ENCODE peak calls at places on chromosomes 5 and 9, in seven cellular contexts. M is body of pancreas, B is A673, X is upper lobe of left lung, J is colonic mucosa, E is AG09319, R is kidney. P is an unnamed sample.

GRCh38 chr5:78908173-78908901 is 76.8 kb downstream of the ARSB start:
- DNase-seq in E (peak), B (peak), M (peak), X (no peak), R (no peak), J (peak), P (no peak)

GRCh38 chr9:128121924-128122808 is 5.4 kb downstream of the PTGES2 start:
- DNase-seq in M (no peak), E (no peak), B (no peak), J (no peak), R (peak), X (no peak), P (no peak)

GRCh38 chr5:165928971-165929370 is 2362.5 kb upstream of the WWC1 start:
- DNase-seq in J (no peak), E (no peak), R (no peak), M (no peak), X (no peak), B (no peak), P (no peak)

GRCh38 chr5:123776761-123777160 is 264.8 kb downstream of the CSNK1G3 start:
- DNase-seq in B (no peak), M (no peak), J (no peak), E (no peak), R (no peak), X (no peak), P (no peak)

GRCh38 chr5:123037104-123037418 is 536 bp upstream of the PPIC start:
- DNase-seq in E (no peak), X (no peak), M (no peak), B (no peak), J (no peak), R (no peak), P (no peak)

GRCh38 chr5:168472329-168472728 is 13.9 kb upstream of the RARS1 start:
- DNase-seq in B (peak), R (no peak), E (peak), M (peak), J (no peak), X (no peak), P (no peak)

GRCh38 chr9:94017939-94018531 is 62.9 kb upstream of the BARX1 start:
- DNase-seq in R (no peak), X (no peak), B (no peak), M (no peak), J (no peak), E (no peak), P (no peak)

GRCh38 chr5:53985796-53986195 is 324.6 kb downstream of the ARL15 start:
- DNase-seq in M (no peak), X (no peak), B (no peak), R (no peak), E (no peak), J (no peak), P (no peak)

GRCh38 chr5:71862661-71863060 is 143.6 kb downstream of the CARTPT start:
- DNase-seq in J (no peak), R (no peak), X (no peak), M (no peak), E (no peak), B (no peak), P (no peak)

GRCh38 chr5:35228304-35228703 is 2.0 kb downstream of the PRLR start:
- DNase-seq in B (no peak), M (no peak), R (no peak), X (no peak), E (no peak), J (no peak), P (no peak)

GRCh38 chr5:43401827-43402226 is 10.4 kb downstream of the CCL28 start:
- DNase-seq in J (no peak), R (no peak), M (no peak), B (peak), X (no peak), E (no peak), P (no peak)
- TF ChIP-seq CTCF in J (no peak), R (no peak), M (no peak), B (peak), X (no peak), E (peak), P (no peak)

GRCh38 chr9:71987471-71988371 is 72.7 kb downstream of the C9orf57 start:
- DNase-seq in M (no peak), R (no peak), E (no peak), J (no peak), B (peak), X (no peak), P (no peak)

GRCh38 chr9:71986860-71987259 is 73.6 kb downstream of the C9orf57 start:
- DNase-seq in M (no peak), B (no peak), J (no peak), R (no peak), E (no peak), X (no peak), P (no peak)

GRCh38 chr9:71984388-71985069 is 73.1 kb downstream of the C9orf85 start:
- DNase-seq in E (peak), M (no peak), B (no peak), R (no peak), X (no peak), J (peak), P (no peak)

GRCh38 chr9:71981944-71982343 is 70.5 kb downstream of the C9orf85 start:
- DNase-seq in E (no peak), R (no peak), B (no peak), M (no peak), X (no peak), J (no peak), P (no peak)

GRCh38 chr9:71985070-71985956 is 73.9 kb downstream of the C9orf85 start:
- DNase-seq in R (no peak), J (peak), X (no peak), E (no peak), B (no peak), M (no peak), P (no peak)
- TF ChIP-seq CTCF in R (peak), J (no peak), X (no peak), E (no peak), B (no peak), M (no peak), P (no peak)

DNA sequence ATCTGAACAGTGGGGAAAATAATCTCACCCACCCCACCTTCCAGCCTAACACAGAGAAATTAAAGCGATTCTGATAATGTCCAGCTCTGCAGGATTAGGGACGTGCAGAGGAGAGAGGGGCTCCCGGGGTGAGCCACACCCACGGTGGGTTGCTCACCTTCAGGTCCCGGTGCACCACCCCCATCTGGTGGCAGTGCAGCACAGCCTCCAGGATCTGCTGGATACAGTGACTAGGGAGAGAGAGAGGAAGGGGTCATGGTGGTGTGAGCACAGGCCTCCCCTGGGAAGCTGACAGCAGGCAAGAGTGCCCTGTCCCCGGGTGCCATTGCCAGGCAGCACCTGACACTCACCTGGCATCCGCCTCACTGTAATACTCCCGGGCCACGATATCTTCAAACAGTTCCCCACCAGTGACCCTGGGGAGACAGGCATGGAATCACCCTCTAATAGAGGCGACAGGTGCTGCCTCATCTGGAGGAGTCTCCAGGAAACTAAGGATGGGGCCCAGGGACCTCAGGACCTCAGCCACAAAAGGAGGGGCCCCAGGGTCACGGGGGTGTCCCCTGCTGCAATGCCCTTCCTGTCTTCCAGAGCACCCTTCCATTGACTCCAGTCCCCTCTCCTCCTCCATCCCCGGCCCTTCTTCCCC is 33.0 kb downstream of the CAMK2A start:
- DNase-seq in J (no peak), M (peak), B (no peak), E (no peak), R (no peak), X (no peak), P (no peak)
- TF ChIP-seq CTCF in J (no peak), M (no peak), B (peak), E (no peak), R (no peak), X (no peak), P (no peak)

GRCh38 chr5:151319334-151319733 is 15.8 kb upstream of the SLC36A3 start:
- DNase-seq in X (no peak), R (no peak), J (no peak), E (no peak), B (no peak), M (peak), P (no peak)
- TF ChIP-seq CTCF in X (no peak), R (peak), J (no peak), E (peak), B (no peak), M (no peak), P (no peak)

DNA sequence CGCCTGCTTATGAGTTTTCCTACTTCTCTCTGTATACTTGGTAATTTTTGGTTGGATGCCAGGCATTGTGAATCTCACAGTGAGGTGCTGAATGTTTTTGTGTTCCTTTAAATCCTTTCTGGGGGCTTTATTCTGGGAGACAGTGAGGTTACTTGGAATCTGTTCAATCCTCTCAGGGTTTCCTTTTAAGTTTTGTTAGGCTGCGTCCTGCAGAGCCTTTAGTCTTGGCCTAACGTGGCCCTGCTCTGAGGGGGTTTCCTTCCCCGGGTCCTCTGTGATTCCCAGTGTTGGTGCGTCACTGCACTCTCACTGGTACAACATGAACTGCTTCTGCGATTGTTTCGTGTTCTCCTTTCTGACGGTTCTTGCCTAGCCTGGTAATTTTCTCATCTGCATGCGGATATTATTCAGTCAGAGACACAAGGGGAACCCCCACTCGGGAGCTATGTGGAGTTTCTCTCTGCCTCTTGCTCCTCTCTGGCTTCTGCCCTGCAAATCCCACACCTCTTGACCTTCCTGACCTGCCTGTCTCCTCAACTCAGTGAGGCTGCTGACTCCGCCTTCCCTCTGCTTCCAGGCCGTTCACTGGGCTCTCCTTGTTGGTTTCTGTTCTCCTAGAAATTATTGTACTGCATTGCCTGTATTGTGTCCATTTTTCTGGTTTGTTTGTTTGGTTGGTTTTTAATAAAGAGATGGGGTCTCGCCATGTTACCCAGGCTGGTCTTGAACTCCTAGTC is 128.1 kb downstream of the DAB2IP start:
- DNase-seq in E (no peak), J (no peak), M (no peak), X (no peak), R (peak), B (peak), P (no peak)
- TF ChIP-seq CTCF in E (no peak), J (no peak), M (no peak), X (no peak), R (no peak), B (no peak), P (no peak)

GRCh38 chr5:43208658-43209057 is 16.6 kb downstream of the NIM1K start:
- DNase-seq in R (no peak), M (no peak), E (no peak), J (peak), B (no peak), X (no peak), P (no peak)

GRCh38 chr5:43207601-43208000 is 15.6 kb downstream of the NIM1K start:
- DNase-seq in X (no peak), M (no peak), J (no peak), B (no peak), E (no peak), R (no peak), P (no peak)

GRCh38 chr5:43202380-43202779 is 10.4 kb downstream of the NIM1K start:
- DNase-seq in J (no peak), E (no peak), B (no peak), X (no peak), M (no peak), R (no peak), P (no peak)

GRCh38 chr5:43204958-43205357 is 12.9 kb downstream of the NIM1K start:
- DNase-seq in B (no peak), M (no peak), X (no peak), R (no peak), J (no peak), E (no peak), P (no peak)

DNA sequence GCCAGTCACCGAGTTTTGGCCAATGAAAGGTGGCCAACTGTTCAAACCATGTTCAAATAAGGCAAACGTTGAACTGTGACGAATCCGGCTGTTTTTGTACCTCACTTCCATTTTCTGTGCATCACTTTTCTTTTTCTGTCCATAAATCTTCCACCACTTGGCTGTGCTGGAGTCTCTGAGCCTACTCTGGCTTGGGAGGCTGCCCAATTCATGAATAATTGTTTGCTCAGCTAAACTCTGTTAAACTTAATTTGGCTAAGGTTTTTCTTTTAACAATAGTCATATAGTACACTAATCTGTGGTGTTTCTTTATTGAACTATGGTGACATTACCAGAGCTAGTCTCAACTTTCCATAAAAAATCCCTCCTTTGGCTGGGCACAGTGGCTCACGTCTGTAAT is 11.3 kb downstream of the NIM1K start:
- DNase-seq in R (no peak), X (no peak), E (no peak), M (no peak), J (no peak), B (no peak), P (no peak)
- TF ChIP-seq CTCF in R (no peak), X (no peak), E (no peak), M (no peak), J (no peak), B (no peak), P (no peak)

GRCh38 chr9:70600479-70600878 is 186.0 kb upstream of the KLF9 start:
- DNase-seq in R (peak), M (peak), X (no peak), J (no peak), E (peak), B (no peak), P (no peak)
- TF ChIP-seq CTCF in R (no peak), M (no peak), X (no peak), J (no peak), E (peak), B (no peak), P (no peak)

GRCh38 chr5:55039843-55040242 is 15.8 kb downstream of the GZMK start:
- DNase-seq in R (no peak), J (no peak), E (no peak), X (no peak), B (no peak), M (no peak), P (no peak)

GRCh38 chr5:55036477-55036876 is 12.4 kb downstream of the GZMK start:
- DNase-seq in R (no peak), B (no peak), E (no peak), X (no peak), J (no peak), M (no peak), P (no peak)

GRCh38 chr5:55035480-55035879 is 11.4 kb downstream of the GZMK start:
- DNase-seq in J (no peak), M (no peak), R (no peak), X (no peak), B (no peak), E (no peak), P (no peak)

GRCh38 chr5:55037816-55038379 is 13.8 kb downstream of the GZMK start:
- DNase-seq in E (no peak), X (no peak), R (no peak), M (no peak), J (no peak), B (no peak), P (no peak)

DNA sequence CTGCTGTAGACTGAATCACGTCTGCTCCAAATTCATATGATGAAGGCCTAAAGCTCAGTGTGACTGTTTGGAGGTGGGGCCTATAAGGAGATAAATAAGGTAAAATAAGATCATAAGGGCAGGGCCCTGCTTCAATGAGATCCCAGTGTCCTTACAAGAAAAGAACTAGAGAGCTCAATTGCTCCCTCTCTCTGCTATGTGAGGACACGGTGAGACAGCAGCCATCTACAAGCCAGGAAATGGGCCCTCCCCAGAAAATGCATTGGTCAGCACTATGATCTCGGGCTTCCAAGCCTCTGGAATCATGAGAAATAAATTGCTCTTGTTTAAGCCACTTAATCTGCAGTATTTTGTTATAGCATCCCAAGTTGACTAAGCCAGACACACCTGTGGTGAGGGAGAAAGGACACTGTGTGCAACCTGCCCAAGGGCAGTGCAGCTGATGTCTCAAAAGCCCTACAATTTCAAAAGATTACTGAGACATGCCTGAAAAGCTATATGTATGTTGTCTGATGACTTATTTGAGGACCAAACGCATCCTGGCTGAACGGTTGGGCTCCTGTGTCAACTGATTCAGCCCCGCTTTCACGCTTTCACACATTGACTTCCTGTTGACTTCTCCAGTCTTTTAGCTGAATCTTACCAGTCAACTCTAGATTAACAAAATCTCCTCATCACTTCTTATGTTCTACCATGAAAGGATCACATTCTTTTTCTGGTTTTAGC is 13.2 kb downstream of the GZMK start:
- DNase-seq in B (no peak), X (no peak), R (no peak), J (no peak), M (no peak), E (no peak), P (no peak)
- TF ChIP-seq CTCF in B (no peak), X (no peak), R (no peak), J (no peak), M (no peak), E (peak), P (no peak)

DNA sequence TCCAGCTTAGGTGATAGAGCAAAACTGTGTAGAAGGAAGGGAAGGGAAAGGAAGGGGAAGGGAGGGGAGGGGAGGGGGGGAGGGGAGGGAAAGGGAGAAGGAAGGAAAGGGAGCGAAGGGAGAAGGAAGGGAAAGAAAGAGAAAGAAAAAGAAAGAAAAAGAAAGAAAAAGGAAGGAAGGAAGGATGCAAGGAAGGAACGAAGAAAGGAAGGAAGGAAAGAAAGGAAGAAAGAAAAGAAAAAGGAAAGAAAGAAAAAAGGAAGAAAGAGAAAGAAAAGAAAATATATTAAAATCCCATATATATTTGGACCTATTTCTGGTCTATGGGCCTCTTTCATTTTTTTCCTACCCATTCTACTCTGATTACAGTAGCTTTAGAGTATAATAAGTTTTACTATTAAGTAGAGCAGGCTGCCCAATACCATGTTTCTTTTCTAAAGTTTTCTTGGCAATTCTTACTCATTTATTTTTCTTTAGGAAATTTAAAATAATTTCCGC is 229.1 kb downstream of the AUH start:
- DNase-seq in B (no peak), J (no peak), E (no peak), M (no peak), R (no peak), X (no peak), P (no peak)
- TF ChIP-seq CTCF in B (no peak), J (no peak), E (no peak), M (no peak), R (no peak), X (no peak), P (no peak)

P was measured in mesothelial cell of epicardium.